ENCODE peak calls at places on chromosomes 3 and 15, in five cellular contexts. S is psoas muscle, G is lower lobe of right lung, E is HepG2, T is left cardiac atrium. L is an unnamed sample.

GRCh38 chr3:161163297-161163696 is 57.8 kb upstream of the NMD3 start:
- ATAC-seq in S (no peak), G (no peak), E (peak), T (no peak), L (no peak)

GRCh38 chr3:11246663-11246970 is 25.6 kb upstream of the ATG7 start:
- ATAC-seq in S (no peak), G (no peak), E (no peak), T (no peak), L (no peak)

GRCh38 chr3:157237886-157238285 is 77.9 kb upstream of the CCNL1 start:
- ATAC-seq in S (no peak), G (no peak), E (no peak), T (no peak), L (no peak)

GRCh38 chr3:17913349-17913748 is 170.9 kb upstream of the TBC1D5 start:
- ATAC-seq in S (no peak), G (no peak), E (no peak), T (no peak), L (no peak)

GRCh38 chr3:13237776-13238490 is 164.7 kb upstream of the IQSEC1 start:
- ATAC-seq in S (no peak), G (no peak), E (no peak), T (no peak), L (no peak)

GRCh38 chr15:101378356-101378755 is 83.3 kb upstream of the SNRPA1 start:
- ATAC-seq in S (no peak), G (no peak), E (no peak), T (no peak), L (no peak)

GRCh38 chr15:99100245-99101173 is 4.4 kb upstream of the SYNM start:
- ATAC-seq in S (peak), G (peak), E (peak), T (peak), L (peak)

GRCh38 chr15:70442211-70442610 is 321.1 kb downstream of the UACA start:
- ATAC-seq in S (no peak), G (no peak), E (no peak), T (no peak), L (no peak)

GRCh38 chr15:74653426-74654082 is 37.9 kb downstream of the CLK3 start:
- ATAC-seq in S (no peak), G (peak), E (no peak), T (peak), L (peak)

GRCh38 chr15:92033319-92033718 is 179.8 kb downstream of the SLCO3A1 start:
- ATAC-seq in S (no peak), G (no peak), E (no peak), T (no peak), L (no peak)

GRCh38 chr3:122092460-122093165 is 37.5 kb downstream of the CD86 start:
- ATAC-seq in S (no peak), G (peak), E (peak), T (no peak), L (no peak)

GRCh38 chr3:35932995-35933394 is 293.7 kb downstream of the ARPP21 start:
- ATAC-seq in S (no peak), G (no peak), E (no peak), T (no peak), L (no peak)

GRCh38 chr3:168187233-168187632 is 91.5 kb upstream of the GOLIM4 start:
- ATAC-seq in S (no peak), G (no peak), E (no peak), T (no peak), L (no peak)

GRCh38 chr3:24704496-24704895 is 209.8 kb upstream of the THRB start:
- ATAC-seq in S (peak), G (no peak), E (no peak), T (peak), L (no peak)

GRCh38 chr15:73988075-73988969 is 3.8 kb downstream of the STOML1 start:
- ATAC-seq in S (no peak), G (no peak), E (no peak), T (no peak), L (no peak)

GRCh38 chr3:43178891-43179366 is 73.0 kb upstream of the POMGNT2 start:
- ATAC-seq in S (no peak), G (no peak), E (peak), T (no peak), L (no peak)

L was measured in gastroesophageal sphincter.